ENCODE peak calls at places on chromosomes 5 and 9, in four cellular contexts. One of them, this sample, is unnamed.

GRCh38 chr9:93636667-93637066 is 60.3 kb downstream of the PHF2 start:
- DNase-seq in neural progenitor cell: no peak
- DNase-seq in adipocyte: no peak
- DNase-seq in kidney: no peak
- DNase-seq in this sample: no peak

GRCh38 chr5:73118331-73119011 is 1.9 kb upstream of the TMEM171 start:
- DNase-seq in neural progenitor cell: no peak
- DNase-seq in adipocyte: no peak
- DNase-seq in kidney: no peak
- DNase-seq in this sample: peak; percentile 81

GRCh38 chr9:131407717-131408195 is 13.9 kb downstream of the PRRC2B start:
- DNase-seq in neural progenitor cell: peak; percentile 78
- DNase-seq in adipocyte: peak; percentile 31
- DNase-seq in kidney: no peak
- DNase-seq in this sample: no peak

GRCh38 chr5:1268666-1269065 is 26.2 kb downstream of the TERT start:
- DNase-seq in neural progenitor cell: no peak
- DNase-seq in adipocyte: no peak
- DNase-seq in kidney: no peak
- DNase-seq in this sample: no peak

GRCh38 chr5:104611419-104611818 is 1048.8 kb upstream of the NUDT12 start:
- DNase-seq in neural progenitor cell: no peak
- DNase-seq in adipocyte: no peak
- DNase-seq in kidney: no peak
- DNase-seq in this sample: no peak

GRCh38 chr9:104276709-104277245 is 182.7 kb downstream of the SMC2 start:
- DNase-seq in neural progenitor cell: no peak
- DNase-seq in adipocyte: peak; percentile 59
- DNase-seq in kidney: no peak
- DNase-seq in this sample: no peak

GRCh38 chr9:126436545-126437269 is 110.1 kb downstream of the MVB12B start:
- DNase-seq in neural progenitor cell: peak; percentile 42
- DNase-seq in adipocyte: peak; percentile 19
- DNase-seq in kidney: no peak
- DNase-seq in this sample: no peak

GRCh38 chr9:132062768-132063167 is 16.9 kb downstream of the MED27 start:
- DNase-seq in neural progenitor cell: no peak
- DNase-seq in adipocyte: no peak
- DNase-seq in kidney: no peak
- DNase-seq in this sample: no peak

GRCh38 chr5:74647096-74647495 is 6.6 kb upstream of the ENC1 start:
- DNase-seq in neural progenitor cell: no peak
- DNase-seq in adipocyte: no peak
- DNase-seq in kidney: no peak
- DNase-seq in this sample: no peak

GRCh38 chr5:168656633-168657032 is 77.5 kb upstream of the PANK3 start:
- DNase-seq in neural progenitor cell: no peak
- DNase-seq in adipocyte: peak; percentile 46
- DNase-seq in kidney: no peak
- DNase-seq in this sample: no peak

GRCh38 chr9:121887553-121888437 is 205.3 kb downstream of the TTLL11 start:
- DNase-seq in neural progenitor cell: no peak
- DNase-seq in adipocyte: no peak
- DNase-seq in kidney: no peak
- DNase-seq in this sample: peak; percentile 63

GRCh38 chr9:131404581-131404980 is 10.7 kb downstream of the PRRC2B start:
- DNase-seq in neural progenitor cell: no peak
- DNase-seq in adipocyte: no peak
- DNase-seq in kidney: no peak
- DNase-seq in this sample: no peak

GRCh38 chr9:136437430-136437829 is 2.2 kb downstream of the INPP5E start:
- DNase-seq in neural progenitor cell: no peak
- DNase-seq in adipocyte: peak; percentile 52
- DNase-seq in kidney: peak; percentile 63
- DNase-seq in this sample: no peak

GRCh38 chr9:127968717-127969383 is 11.9 kb downstream of the EEIG1 start:
- DNase-seq in neural progenitor cell: no peak
- DNase-seq in adipocyte: peak; percentile 85
- DNase-seq in kidney: peak; percentile 86
- DNase-seq in this sample: peak; percentile 71

GRCh38 chr9:99167120-99167519 is 54.6 kb downstream of the ALG2 start:
- DNase-seq in neural progenitor cell: no peak
- DNase-seq in adipocyte: no peak
- DNase-seq in kidney: no peak
- DNase-seq in this sample: no peak

GRCh38 chr5:151584057-151584937 is 6.8 kb downstream of the FAT2 start:
- DNase-seq in neural progenitor cell: no peak
- DNase-seq in adipocyte: no peak
- DNase-seq in kidney: no peak
- DNase-seq in this sample: no peak

GRCh38 chr9:8825600-8826147 is 1026.1 kb upstream of the DMAC1 start:
- DNase-seq in neural progenitor cell: no peak
- DNase-seq in adipocyte: no peak
- DNase-seq in kidney: no peak
- DNase-seq in this sample: no peak

GRCh38 chr5:37889612-37890317 is 49.9 kb upstream of the GDNF start:
- DNase-seq in neural progenitor cell: no peak
- DNase-seq in adipocyte: peak; percentile 62
- DNase-seq in kidney: no peak
- DNase-seq in this sample: no peak

GRCh38 chr9:111118256-111118950 is 80.1 kb upstream of the LPAR1 start:
- DNase-seq in neural progenitor cell: no peak
- DNase-seq in adipocyte: peak; percentile 58
- DNase-seq in kidney: no peak
- DNase-seq in this sample: no peak

GRCh38 chr5:80653497-80653896 is 955 bp upstream of the MSH3 start:
- DNase-seq in neural progenitor cell: no peak
- DNase-seq in adipocyte: no peak
- DNase-seq in kidney: no peak
- DNase-seq in this sample: peak; percentile 29

GRCh38 chr9:5587024-5587423 is 41.9 kb upstream of the RIC1 start:
- DNase-seq in neural progenitor cell: no peak
- DNase-seq in adipocyte: peak; percentile 48
- DNase-seq in kidney: no peak
- DNase-seq in this sample: no peak

GRCh38 chr5:157197088-157197487 is 16.4 kb downstream of the ITK start:
- DNase-seq in neural progenitor cell: no peak
- DNase-seq in adipocyte: no peak
- DNase-seq in kidney: no peak
- DNase-seq in this sample: no peak

GRCh38 chr9:94821098-94821930 is 94.8 kb downstream of the AOPEP start:
- DNase-seq in neural progenitor cell: no peak
- DNase-seq in adipocyte: no peak
- DNase-seq in kidney: no peak
- DNase-seq in this sample: no peak

GRCh38 chr9:138066049-138066448 is 188.5 kb downstream of the CACNA1B start:
- DNase-seq in neural progenitor cell: peak; percentile 18
- DNase-seq in adipocyte: no peak
- DNase-seq in kidney: peak; percentile 44
- DNase-seq in this sample: no peak

DNA sequence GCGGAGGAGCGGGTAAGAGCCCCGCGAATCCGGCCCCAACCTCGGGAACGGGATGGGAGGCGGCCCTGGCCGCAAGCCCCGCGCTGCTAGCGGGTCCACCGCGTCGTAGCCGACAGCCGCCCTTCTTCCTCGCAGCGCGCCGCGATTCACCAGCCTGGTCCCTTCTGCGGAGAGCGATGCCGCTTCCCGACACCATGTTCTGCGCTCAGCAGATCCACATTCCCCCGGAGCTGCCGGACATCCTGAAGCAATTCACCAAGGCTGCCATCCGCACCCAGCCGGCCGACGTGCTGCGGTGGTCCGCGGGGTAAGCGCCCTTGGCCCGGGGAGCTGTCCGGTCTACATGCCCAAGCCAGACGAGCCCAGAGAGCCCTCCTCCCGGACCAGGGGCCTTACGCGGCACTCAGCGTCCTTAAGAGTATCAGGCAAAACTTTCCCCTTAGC is 335 bp downstream of the ROPN1L start:
- DNase-seq in neural progenitor cell: no peak
- DNase-seq in adipocyte: no peak
- DNase-seq in kidney: no peak
- DNase-seq in this sample: no peak
- H3K9ac ChIP-seq in neural progenitor cell: no peak overlapping the region
- H3K9ac ChIP-seq in adipocyte: peak overlapping the region; percentile 88
- H3K9ac ChIP-seq in kidney: no peak overlapping the region
- H3K9ac ChIP-seq in this sample: peak overlapping the region; percentile 28

GRCh38 chr9:87844471-87844870 is 38.2 kb upstream of the SPATA31E1 start:
- DNase-seq in neural progenitor cell: no peak
- DNase-seq in adipocyte: no peak
- DNase-seq in kidney: no peak
- DNase-seq in this sample: no peak

GRCh38 chr9:87836951-87837715 is 45.5 kb upstream of the SPATA31E1 start:
- DNase-seq in neural progenitor cell: no peak
- DNase-seq in adipocyte: no peak
- DNase-seq in kidney: no peak
- DNase-seq in this sample: no peak

GRCh38 chr9:87842878-87843585 is 39.6 kb upstream of the SPATA31E1 start:
- DNase-seq in neural progenitor cell: no peak
- DNase-seq in adipocyte: no peak
- DNase-seq in kidney: no peak
- DNase-seq in this sample: no peak

GRCh38 chr9:87834357-87834756 is 48.3 kb upstream of the SPATA31E1 start:
- DNase-seq in neural progenitor cell: peak; percentile 63
- DNase-seq in adipocyte: no peak
- DNase-seq in kidney: no peak
- DNase-seq in this sample: peak; percentile 27

GRCh38 chr9:87840126-87840525 is 42.6 kb upstream of the SPATA31E1 start:
- DNase-seq in neural progenitor cell: no peak
- DNase-seq in adipocyte: no peak
- DNase-seq in kidney: no peak
- DNase-seq in this sample: no peak
- H3K9ac ChIP-seq in neural progenitor cell: no peak overlapping the region
- H3K9ac ChIP-seq in adipocyte: no peak overlapping the region
- H3K9ac ChIP-seq in kidney: no peak overlapping the region
- H3K9ac ChIP-seq in this sample: no peak overlapping the region

GRCh38 chr9:101904845-101905244 is 166.4 kb upstream of the GRIN3A start:
- DNase-seq in neural progenitor cell: no peak
- DNase-seq in adipocyte: no peak
- DNase-seq in kidney: no peak
- DNase-seq in this sample: no peak

GRCh38 chr9:101912698-101913097 is 174.3 kb upstream of the GRIN3A start:
- DNase-seq in neural progenitor cell: no peak
- DNase-seq in adipocyte: no peak
- DNase-seq in kidney: no peak
- DNase-seq in this sample: no peak

DNA sequence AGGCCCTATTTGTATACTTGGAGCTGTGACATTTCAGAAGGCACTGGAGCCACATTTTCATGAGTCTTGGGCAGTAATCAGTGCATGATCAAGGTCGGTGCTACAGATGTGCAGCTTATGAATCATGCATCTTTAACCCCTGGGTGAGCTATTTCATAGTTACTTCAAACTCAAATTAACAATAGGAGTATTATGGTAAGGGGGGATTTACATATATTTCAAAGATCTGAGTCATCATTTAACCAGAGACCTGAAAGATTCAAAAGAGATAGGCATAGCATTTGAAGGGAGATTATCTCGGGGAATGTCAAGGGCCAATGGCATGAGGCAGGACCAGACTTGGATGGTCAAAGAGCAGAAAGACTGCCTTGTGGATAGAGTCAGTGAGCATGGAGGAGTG is 169.0 kb upstream of the GRIN3A start:
- DNase-seq in neural progenitor cell: no peak
- DNase-seq in adipocyte: no peak
- DNase-seq in kidney: no peak
- DNase-seq in this sample: no peak
- H3K9ac ChIP-seq in neural progenitor cell: no peak overlapping the region
- H3K9ac ChIP-seq in adipocyte: no peak overlapping the region
- H3K9ac ChIP-seq in kidney: no peak overlapping the region
- H3K9ac ChIP-seq in this sample: no peak overlapping the region

DNA sequence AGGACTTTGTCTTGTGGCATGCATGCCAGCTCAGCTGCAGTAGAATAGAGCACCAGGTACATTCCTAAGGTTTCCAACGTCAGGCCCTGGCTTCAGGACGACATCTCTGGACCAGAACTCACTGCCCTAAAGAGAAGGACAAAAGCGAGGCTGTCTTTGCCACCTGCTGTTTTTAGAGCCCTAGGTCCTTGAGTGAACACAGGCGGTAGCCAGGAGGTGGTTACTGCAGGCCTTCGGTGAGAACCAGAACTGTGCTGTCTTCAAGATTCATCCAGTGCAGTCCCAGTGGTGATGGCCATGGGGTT is 288.9 kb upstream of the CDH18 start:
- DNase-seq in neural progenitor cell: no peak
- DNase-seq in adipocyte: no peak
- DNase-seq in kidney: no peak
- DNase-seq in this sample: no peak
- H3K9ac ChIP-seq in neural progenitor cell: no peak overlapping the region
- H3K9ac ChIP-seq in adipocyte: no peak overlapping the region
- H3K9ac ChIP-seq in kidney: no peak overlapping the region
- H3K9ac ChIP-seq in this sample: no peak overlapping the region

GRCh38 chr5:39076101-39076756 is 2.0 kb upstream of the RICTOR start:
- DNase-seq in neural progenitor cell: no peak
- DNase-seq in adipocyte: no peak
- DNase-seq in kidney: no peak
- DNase-seq in this sample: no peak
- H3K9ac ChIP-seq in neural progenitor cell: no peak overlapping the region
- H3K9ac ChIP-seq in adipocyte: no peak overlapping the region
- H3K9ac ChIP-seq in kidney: no peak overlapping the region
- H3K9ac ChIP-seq in this sample: no peak overlapping the region

DNA sequence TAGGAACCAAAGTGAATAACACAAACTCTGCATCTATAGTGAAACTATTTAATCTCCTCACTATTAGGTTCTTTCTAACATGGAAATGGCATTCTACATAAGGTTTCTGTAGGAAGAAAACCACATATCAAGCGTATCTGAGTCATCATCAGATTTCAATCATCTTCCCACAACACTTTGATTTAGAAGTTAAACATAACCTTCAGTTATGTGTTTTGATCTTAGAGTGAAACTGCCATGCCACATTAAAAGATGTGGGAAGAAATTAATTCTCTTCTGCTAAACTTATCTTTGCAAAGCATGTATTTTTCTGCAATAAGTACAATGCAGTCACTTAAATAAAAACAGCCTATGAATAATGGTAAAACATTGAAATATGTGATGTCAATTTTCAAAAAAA is 55.0 kb downstream of the MEF2C start:
- DNase-seq in neural progenitor cell: no peak
- DNase-seq in adipocyte: peak; percentile 36
- DNase-seq in kidney: no peak
- DNase-seq in this sample: no peak
- H3K9ac ChIP-seq in neural progenitor cell: no peak overlapping the region
- H3K9ac ChIP-seq in adipocyte: no peak overlapping the region
- H3K9ac ChIP-seq in kidney: no peak overlapping the region
- H3K9ac ChIP-seq in this sample: no peak overlapping the region